ENCODE peak calls at places on chromosomes 4 and X, in seven cellular contexts. X is esophagus muscularis mucosa, Z is stomach, L is HepG2, U is endothelial cell of umbilical vein, D is breast epithelium, T is suprapubic skin. R is an unnamed sample.

GRCh38 chrX:41014776-41015175 is 70.5 kb upstream of the USP9X start:
- DNase-seq in D (no peak), U (no peak), L (no peak), X (no peak), Z (no peak), T (no peak), R (no peak)

GRCh38 chr4:120633810-120634209 is 288.7 kb downstream of the PRDM5 start:
- DNase-seq in D (no peak), L (no peak), X (no peak), Z (no peak), U (no peak), T (no peak), R (no peak)

GRCh38 chr4:111113591-111113990 is 490.7 kb upstream of the PITX2 start:
- DNase-seq in Z (no peak), D (no peak), X (no peak), L (no peak), T (no peak), U (no peak), R (no peak)

GRCh38 chr4:37073226-37073840 is 171.2 kb upstream of the NWD2 start:
- DNase-seq in X (no peak), D (no peak), T (no peak), Z (no peak), L (no peak), U (no peak), R (no peak)

GRCh38 chrX:40073439-40074054 is 24.2 kb downstream of the BCOR start:
- DNase-seq in T (no peak), Z (no peak), L (no peak), D (no peak), X (no peak), U (no peak), R (no peak)

GRCh38 chr4:184514121-184514988 is 40.0 kb upstream of the IRF2 start:
- DNase-seq in X (peak; percentile 93), T (peak; percentile 78), U (peak; percentile 48), L (no peak), Z (no peak), D (no peak), R (peak; percentile 65)

GRCh38 chr4:158769175-158769831 is 477 bp downstream of the FNIP2 start:
- DNase-seq in D (no peak), X (no peak), L (no peak), T (peak; percentile 75), U (peak; percentile 40), Z (peak; percentile 29), R (peak; percentile 19)

GRCh38 chr4:17320046-17320445 is 191.8 kb downstream of the QDPR start:
- DNase-seq in T (no peak), U (no peak), D (no peak), L (no peak), X (no peak), Z (no peak), R (no peak)

GRCh38 chr4:164261831-164262230 is 492.1 kb upstream of the SMIM31 start:
- DNase-seq in D (no peak), U (no peak), X (no peak), T (no peak), Z (no peak), L (no peak), R (no peak)

GRCh38 chr4:19659131-19659530 is 592.6 kb upstream of the SLIT2 start:
- DNase-seq in U (no peak), T (no peak), L (no peak), X (no peak), D (no peak), Z (no peak), R (no peak)

GRCh38 chr4:76212851-76213414 is 691 bp downstream of the SCARB2 start:
- DNase-seq in X (peak; percentile 92), D (no peak), T (no peak), U (peak; percentile 45), L (no peak), Z (no peak), R (no peak)

GRCh38 chrX:148609766-148610698 is 109.6 kb downstream of the AFF2 start:
- DNase-seq in D (no peak), T (no peak), L (no peak), Z (no peak), U (no peak), X (no peak), R (no peak)

GRCh38 chrX:74606342-74606741 is 8.1 kb downstream of the RLIM start:
- DNase-seq in U (no peak), T (no peak), L (no peak), Z (no peak), X (no peak), D (no peak), R (no peak)

GRCh38 chr4:20251796-20252655 is at the start of gene SLIT2:
- DNase-seq in D (peak; percentile 49), U (peak; percentile 87), T (peak; percentile 88), X (peak; percentile 97), L (peak; percentile 47), Z (peak; percentile 81), R (peak; percentile 60)

GRCh38 chrX:103688949-103689348 is 2.5 kb upstream of the MORF4L2 start:
- DNase-seq in U (peak; percentile 29), Z (no peak), D (no peak), T (no peak), X (no peak), L (peak; percentile 21), R (no peak)

GRCh38 chrX:129706395-129707072 is 32.2 kb upstream of the XPNPEP2 start:
- DNase-seq in T (no peak), X (no peak), Z (peak; percentile 45), D (peak; percentile 33), L (no peak), U (no peak), R (no peak)

GRCh38 chr4:80566203-80566872 is 230.8 kb downstream of the CFAP299 start:
- DNase-seq in Z (no peak), X (no peak), L (no peak), T (no peak), D (no peak), U (no peak), R (no peak)

GRCh38 chrX:100648601-100649417 is 4.8 kb downstream of the SRPX2 start:
- DNase-seq in U (peak; percentile 58), L (peak; percentile 60), T (no peak), X (no peak), D (no peak), Z (no peak), R (no peak)

GRCh38 chr4:185343726-185344581 is 51.8 kb downstream of the LRP2BP start:
- DNase-seq in D (no peak), T (no peak), Z (no peak), L (no peak), U (peak; percentile 57), X (no peak), R (no peak)

GRCh38 chrX:154046262-154046771 is 26.6 kb upstream of the IRAK1 start:
- DNase-seq in D (peak; percentile 31), Z (no peak), U (peak; percentile 93), L (no peak), X (peak; percentile 91), T (no peak), R (no peak)

GRCh38 chr4:56976878-56977320 is 507 bp downstream of the NOA1 start:
- DNase-seq in L (peak; percentile 26), X (no peak), Z (peak; percentile 80), D (no peak), T (peak; percentile 69), U (peak; percentile 38), R (peak; percentile 44)

GRCh38 chrX:11789809-11790208 is 31.8 kb downstream of the MSL3 start:
- DNase-seq in D (no peak), Z (no peak), T (no peak), X (no peak), U (no peak), L (no peak), R (no peak)

GRCh38 chr4:38021751-38022150 is 61.6 kb downstream of the PTTG2 start:
- DNase-seq in L (no peak), Z (no peak), D (no peak), X (no peak), U (no peak), T (no peak), R (no peak)

GRCh38 chr4:34182346-34182745 is 2062.0 kb downstream of the ARAP2 start:
- DNase-seq in L (no peak), X (no peak), D (no peak), Z (no peak), T (no peak), U (no peak), R (no peak)

GRCh38 chr4:99087887-99088484 is 602 bp downstream of the ADH5 start:
- DNase-seq in L (peak; percentile 48), X (peak; percentile 95), D (peak; percentile 80), U (peak; percentile 72), Z (peak; percentile 69), T (peak; percentile 88), R (peak; percentile 20)
- TF ChIP-seq POLR2AphosphoS5 in L (no peak), X (peak; percentile 65), D (no peak), U (no peak), Z (peak; percentile 48), T (peak; percentile 58), R (no peak)

DNA sequence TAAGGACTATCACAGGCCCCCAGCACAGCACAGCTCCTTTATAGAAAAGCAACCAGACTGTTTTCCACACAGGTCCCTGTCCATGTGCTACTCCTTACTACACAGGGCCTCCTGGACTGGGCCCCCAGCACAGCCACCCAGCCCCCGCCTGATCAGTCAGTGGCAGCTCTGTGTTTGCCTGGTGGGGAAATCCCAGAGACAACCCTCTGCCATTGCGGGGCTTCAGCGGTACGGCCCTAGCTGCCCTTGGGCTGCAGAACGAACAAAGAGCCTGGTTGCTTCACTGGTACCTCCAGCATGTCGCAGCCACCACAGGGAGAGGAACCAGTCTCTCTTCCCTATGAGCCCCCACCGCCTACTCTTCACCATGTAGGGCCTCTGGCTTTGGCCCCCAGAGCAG is 30.7 kb downstream of the CBR4 start:
- DNase-seq in U (no peak), D (no peak), T (no peak), Z (no peak), X (no peak), L (peak; percentile 43), R (no peak)
- TF ChIP-seq POLR2AphosphoS5 in U (no peak), D (no peak), T (no peak), Z (no peak), X (no peak), L (no peak), R (no peak)

GRCh38 chr4:1961038-1961437 is 47.7 kb downstream of the NELFA start:
- DNase-seq in T (no peak), L (no peak), D (no peak), X (no peak), U (no peak), Z (no peak), R (no peak)
- TF ChIP-seq POLR2AphosphoS5 in T (no peak), L (no peak), D (no peak), X (no peak), U (no peak), Z (no peak), R (no peak)

GRCh38 chrX:94058728-94059382 is 384.8 kb downstream of the FAM133A start:
- DNase-seq in U (no peak), L (peak; percentile 3), Z (no peak), T (no peak), D (no peak), X (no peak), R (no peak)

GRCh38 chrX:94057385-94057784 is 383.4 kb downstream of the FAM133A start:
- DNase-seq in X (no peak), U (no peak), Z (no peak), D (no peak), L (no peak), T (no peak), R (no peak)

GRCh38 chrX:94051926-94052325 is 377.9 kb downstream of the FAM133A start:
- DNase-seq in L (no peak), Z (no peak), T (no peak), D (no peak), X (no peak), U (no peak), R (no peak)

DNA sequence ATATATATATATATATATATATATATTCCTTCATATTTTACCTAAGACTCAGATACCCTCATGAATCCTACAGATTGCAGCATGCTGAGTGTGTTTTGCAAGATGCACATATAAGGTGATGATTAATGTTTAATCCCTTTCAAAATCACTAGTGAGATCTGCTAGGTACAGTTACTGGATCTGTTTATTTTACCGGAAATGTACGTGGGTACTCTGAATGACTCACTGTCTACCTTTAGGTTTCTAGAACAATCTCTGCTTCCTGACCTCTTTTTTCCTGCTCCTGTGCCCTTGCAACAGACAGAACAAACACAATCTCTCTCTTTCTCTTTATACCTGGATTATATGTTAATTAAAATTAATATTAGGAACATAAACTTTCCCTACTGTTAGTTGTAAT is 379.6 kb downstream of the FAM133A start:
- DNase-seq in T (no peak), D (no peak), X (no peak), Z (no peak), L (no peak), U (no peak), R (no peak)
- TF ChIP-seq POLR2AphosphoS5 in T (no peak), D (no peak), X (no peak), Z (no peak), L (no peak), U (no peak), R (no peak)